ENCODE peak calls at places on chromosomes 4 and X, in five cellular contexts. T is coronary artery, B is skeletal muscle cell, G is lower lobe of right lung, H is aorta. R is an unnamed sample.
A peak's percentile ranks its signal among the peaks of the same experiment; 100 is the strongest.

GRCh38 chr4:145481942-145482208 is 222 bp downstream of the SMAD1 start:
- DNase-seq in B (no peak), G (no peak), T (no peak), H (no peak), R (no peak)

GRCh38 chr4:154877110-154877760 is 96.2 kb downstream of the RBM46 start:
- DNase-seq in T (no peak), H (no peak), B (peak; percentile 33), G (no peak), R (peak; percentile 71)

GRCh38 chrX:136755411-136755810 is 25.3 kb downstream of the ARHGEF6 start:
- DNase-seq in T (no peak), H (no peak), B (no peak), G (no peak), R (no peak)

GRCh38 chr4:82989567-82990429 is 20.8 kb downstream of the LIN54 start:
- DNase-seq in B (no peak), H (no peak), G (no peak), T (no peak), R (no peak)

GRCh38 chrX:130173190-130173895 is 1.6 kb downstream of the RAB33A start:
- DNase-seq in G (no peak), B (no peak), H (peak; percentile 75), T (no peak), R (peak; percentile 82)

GRCh38 chr4:108168672-108169562 is at the start of gene LEF1:
- DNase-seq in B (no peak), T (no peak), G (no peak), H (peak; percentile 48), R (peak; percentile 15)

GRCh38 chrX:149712831-149713230 is 971 bp downstream of the MAGEA11 start:
- DNase-seq in G (no peak), B (no peak), H (no peak), T (no peak), R (no peak)

GRCh38 chr4:184165291-184165690 is 52.4 kb downstream of the ENPP6 start:
- DNase-seq in T (no peak), G (no peak), B (no peak), H (no peak), R (no peak)

GRCh38 chrX:13747836-13748235 is 13.3 kb downstream of the OFD1 start:
- DNase-seq in B (no peak), T (no peak), H (no peak), G (no peak), R (no peak)

GRCh38 chr4:20506827-20507226 is 193.4 kb upstream of the PACRGL start:
- DNase-seq in G (no peak), B (peak; percentile 83), H (no peak), T (no peak), R (peak; percentile 92)

GRCh38 chr4:3765271-3766206 is 646 bp upstream of the ADRA2C start:
- DNase-seq in G (no peak), H (peak; percentile 80), T (no peak), B (peak; percentile 17), R (peak; percentile 30)

GRCh38 chr4:3766207-3766790 is at the start of gene ADRA2C:
- DNase-seq in G (no peak), H (no peak), T (no peak), B (no peak), R (no peak)

GRCh38 chr4:3767569-3768288 is 1.5 kb downstream of the ADRA2C start:
- DNase-seq in G (no peak), H (no peak), T (no peak), B (no peak), R (peak; percentile 12)

GRCh38 chr4:3768842-3769641 is 2.9 kb downstream of the ADRA2C start:
- DNase-seq in H (no peak), B (no peak), G (no peak), T (no peak), R (no peak)

GRCh38 chr4:3766791-3767561 is 791 bp downstream of the ADRA2C start:
- DNase-seq in B (no peak), H (no peak), G (no peak), T (no peak), R (no peak)
- H3K4me3 ChIP-seq in B (peak overlapping the region; percentile 28), H (peak overlapping the region; percentile 65), G (peak overlapping the region; percentile 17), T (peak overlapping the region; percentile 73), R (no peak overlapping the region)

DNA sequence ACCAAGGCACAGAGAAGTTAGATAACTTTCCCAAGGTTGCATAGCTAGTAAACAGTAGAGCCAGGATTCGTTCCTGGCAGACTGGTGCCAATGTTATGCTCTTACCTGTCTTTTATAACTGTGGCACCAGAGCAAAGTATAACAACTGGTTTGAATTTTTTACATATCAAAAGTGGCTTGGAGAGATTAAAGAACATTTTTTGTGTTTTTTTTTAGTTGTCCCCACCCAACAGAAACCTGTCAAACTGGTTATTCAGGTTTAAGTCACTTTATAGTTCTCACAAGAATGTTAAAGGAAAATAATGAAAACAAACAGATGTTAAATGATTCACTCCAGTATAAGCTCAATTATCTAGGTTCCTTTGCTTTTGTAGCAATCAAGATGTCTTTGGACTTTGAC is 15.6 kb upstream of the FAM47E start:
- DNase-seq in T (no peak), H (no peak), G (no peak), B (no peak), R (no peak)
- H3K4me3 ChIP-seq in T (no peak overlapping the region), H (no peak overlapping the region), G (no peak overlapping the region), B (no peak overlapping the region), R (no peak overlapping the region)

GRCh38 chr4:62914758-62915157 is 1494.5 kb downstream of the TECRL start:
- DNase-seq in G (no peak), H (no peak), T (no peak), B (no peak), R (no peak)
- H3K4me3 ChIP-seq in G (no peak overlapping the region), H (no peak overlapping the region), T (no peak overlapping the region), B (no peak overlapping the region), R (no peak overlapping the region)

DNA sequence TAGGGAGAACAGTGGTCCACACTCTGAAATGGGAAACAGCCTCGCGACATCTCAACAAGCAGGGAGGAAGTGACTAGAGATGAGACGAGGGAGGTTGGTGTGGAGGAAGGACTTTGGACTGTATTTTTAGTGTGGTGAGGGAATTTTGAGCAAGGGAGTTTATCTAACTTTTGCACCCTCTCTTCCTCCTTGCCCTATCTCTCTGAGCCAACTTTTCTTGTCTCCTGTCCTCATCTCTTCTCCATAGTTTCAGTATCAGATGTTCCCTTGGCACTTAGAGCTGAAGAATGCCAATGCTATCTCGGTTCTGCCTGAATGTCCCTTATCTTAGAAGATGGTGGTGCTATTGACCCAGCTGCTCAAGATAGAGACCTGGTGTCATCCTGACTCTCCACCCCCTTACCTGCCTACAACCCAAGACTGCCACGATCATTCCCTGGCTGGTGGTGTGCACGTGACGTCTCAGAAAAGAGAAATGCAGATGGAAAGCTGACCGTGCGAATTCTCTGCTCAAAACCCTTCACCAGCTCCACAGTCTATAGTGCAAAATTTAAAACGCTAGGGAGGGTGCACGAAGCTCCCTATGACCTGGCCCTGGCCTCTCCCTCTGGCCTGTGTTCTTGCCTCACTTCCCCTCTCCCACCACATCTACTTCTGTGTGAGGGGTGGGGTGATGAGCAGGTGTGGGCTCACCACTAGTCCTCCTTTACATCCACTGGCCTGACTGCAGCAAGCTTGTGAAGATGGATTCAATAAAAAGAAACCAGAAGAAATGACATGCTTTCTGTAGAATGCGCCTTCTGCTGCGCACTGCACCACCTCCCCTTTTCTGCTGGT is 20.9 kb downstream of the MPP1 start:
- DNase-seq in G (no peak), T (no peak), H (no peak), B (no peak), R (no peak)
- H3K4me3 ChIP-seq in G (no peak overlapping the region), T (no peak overlapping the region), H (no peak overlapping the region), B (no peak overlapping the region), R (no peak overlapping the region)

GRCh38 chr4:150589174-150589573 is 7.2 kb downstream of the MAB21L2 start:
- DNase-seq in G (no peak), B (no peak), T (no peak), H (no peak), R (no peak)

GRCh38 chr4:150588341-150588740 is 6.4 kb downstream of the MAB21L2 start:
- DNase-seq in H (no peak), G (no peak), B (no peak), T (no peak), R (no peak)

GRCh38 chr4:150593996-150594395 is 12.0 kb downstream of the MAB21L2 start:
- DNase-seq in T (no peak), G (no peak), H (no peak), B (no peak), R (peak; percentile 49)

GRCh38 chr4:150591904-150592303 is 10.0 kb downstream of the MAB21L2 start:
- DNase-seq in G (no peak), T (no peak), B (no peak), H (no peak), R (no peak)

GRCh38 chr4:150591284-150591874 is 9.4 kb downstream of the MAB21L2 start:
- DNase-seq in T (no peak), H (no peak), G (no peak), B (no peak), R (no peak)
- H3K4me3 ChIP-seq in T (no peak overlapping the region), H (no peak overlapping the region), G (no peak overlapping the region), B (no peak overlapping the region), R (no peak overlapping the region)

GRCh38 chrX:56994375-56995270 is 718 bp downstream of the SPIN3 start:
- DNase-seq in H (no peak), T (no peak), B (no peak), G (no peak), R (peak; percentile 1)

DNA sequence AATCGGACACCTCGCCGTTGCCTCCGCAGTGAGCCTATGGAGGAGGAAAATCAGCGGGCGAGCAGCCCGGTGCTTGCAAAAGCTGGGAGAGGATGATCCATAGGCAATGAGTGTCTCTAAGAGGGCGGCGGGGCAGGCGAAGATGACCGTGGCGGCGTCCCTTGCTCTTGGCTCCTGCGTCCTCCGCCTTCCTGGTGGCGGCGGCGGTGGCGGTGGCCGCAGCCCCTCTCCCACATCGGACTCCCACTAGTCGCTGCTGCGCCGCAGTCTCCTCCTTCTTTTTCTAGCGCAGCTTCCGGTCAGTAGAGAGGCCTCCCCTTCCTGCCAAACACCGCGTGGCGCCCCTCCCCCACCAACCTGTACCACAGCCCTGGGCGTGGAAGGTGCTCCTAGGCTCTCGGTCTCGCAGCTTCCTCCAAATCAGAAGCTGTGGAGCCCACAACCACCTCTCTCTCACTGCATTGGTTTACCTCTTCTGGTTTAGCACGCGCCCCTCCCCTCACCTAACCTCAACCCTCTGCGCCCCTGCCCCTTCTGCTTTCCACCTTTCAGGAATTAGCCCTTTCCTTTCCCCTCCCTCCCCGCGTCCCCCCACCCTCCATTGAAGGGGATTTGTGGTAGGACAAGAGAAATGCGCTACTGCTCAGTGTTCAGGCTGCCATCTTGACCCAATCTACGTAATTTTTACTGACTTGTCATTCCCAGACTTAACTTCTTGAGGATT is at the start of gene SPIN3:
- DNase-seq in T (peak; percentile 76), G (peak; percentile 87), H (peak; percentile 85), B (no peak), R (peak; percentile 62)
- H3K4me3 ChIP-seq in T (peak within 1 kb of the TSS; percentile 84), G (peak within 1 kb of the TSS; percentile 72), H (peak within 1 kb of the TSS; percentile 69), B (peak within 1 kb of the TSS; percentile 63), R (peak within 1 kb of the TSS; percentile 73)

R was measured in cardiac fibroblast.